ENCODE peak calls at places on chromosome 15, in five cellular contexts. One of them, this sample, is unnamed.

GRCh38 chr15:86164222-86164898 is 84.7 kb downstream of the AGBL1 start:
- DNase-seq in esophagus muscularis mucosa: peak
- DNase-seq in right lobe of liver: no peak
- DNase-seq in esophagus squamous epithelium: no peak
- DNase-seq in HCT116: no peak
- DNase-seq in this sample: no peak

GRCh38 chr15:100903191-100903590 is 16.0 kb upstream of the LRRK1 start:
- DNase-seq in right lobe of liver: no peak
- DNase-seq in esophagus squamous epithelium: no peak
- DNase-seq in HCT116: no peak
- DNase-seq in esophagus muscularis mucosa: no peak
- DNase-seq in this sample: peak

GRCh38 chr15:51380999-51381806 is 39.7 kb downstream of the GLDN start:
- DNase-seq in esophagus muscularis mucosa: no peak
- DNase-seq in right lobe of liver: no peak
- DNase-seq in esophagus squamous epithelium: no peak
- DNase-seq in HCT116: peak
- DNase-seq in this sample: peak

GRCh38 chr15:79046691-79047404 is 43.7 kb downstream of the RASGRF1 start:
- DNase-seq in HCT116: no peak
- DNase-seq in right lobe of liver: no peak
- DNase-seq in esophagus muscularis mucosa: no peak
- DNase-seq in esophagus squamous epithelium: no peak
- DNase-seq in this sample: no peak

GRCh38 chr15:47718474-47719440 is 1.5 kb downstream of the SEMA6D start:
- DNase-seq in esophagus squamous epithelium: no peak
- DNase-seq in right lobe of liver: no peak
- DNase-seq in esophagus muscularis mucosa: no peak
- DNase-seq in HCT116: no peak
- DNase-seq in this sample: no peak

GRCh38 chr15:36156855-36157521 is 422.4 kb upstream of the CDIN1 start:
- DNase-seq in right lobe of liver: no peak
- DNase-seq in HCT116: no peak
- DNase-seq in esophagus squamous epithelium: no peak
- DNase-seq in esophagus muscularis mucosa: no peak
- DNase-seq in this sample: peak

GRCh38 chr15:98760112-98760826 is 111.9 kb downstream of the IGF1R start:
- DNase-seq in HCT116: no peak
- DNase-seq in esophagus muscularis mucosa: no peak
- DNase-seq in esophagus squamous epithelium: no peak
- DNase-seq in right lobe of liver: no peak
- DNase-seq in this sample: no peak

GRCh38 chr15:61834076-61834697 is 226.1 kb downstream of the VPS13C start:
- DNase-seq in esophagus muscularis mucosa: peak
- DNase-seq in right lobe of liver: peak
- DNase-seq in HCT116: peak
- DNase-seq in esophagus squamous epithelium: no peak
- DNase-seq in this sample: peak

GRCh38 chr15:48547305-48547704 is 98.2 kb downstream of the FBN1 start:
- DNase-seq in HCT116: no peak
- DNase-seq in esophagus muscularis mucosa: no peak
- DNase-seq in right lobe of liver: no peak
- DNase-seq in esophagus squamous epithelium: no peak
- DNase-seq in this sample: no peak

GRCh38 chr15:67117356-67117755 is 52.0 kb downstream of the SMAD3 start:
- DNase-seq in esophagus muscularis mucosa: no peak
- DNase-seq in right lobe of liver: no peak
- DNase-seq in esophagus squamous epithelium: no peak
- DNase-seq in HCT116: no peak
- DNase-seq in this sample: no peak

GRCh38 chr15:89912674-89913396 is at the start of gene ARPIN:
- DNase-seq in right lobe of liver: peak
- DNase-seq in esophagus squamous epithelium: no peak
- DNase-seq in esophagus muscularis mucosa: no peak
- DNase-seq in HCT116: no peak
- DNase-seq in this sample: peak

GRCh38 chr15:79474252-79474651 is 42.1 kb downstream of the MINAR1 start:
- DNase-seq in right lobe of liver: no peak
- DNase-seq in esophagus muscularis mucosa: no peak
- DNase-seq in HCT116: no peak
- DNase-seq in esophagus squamous epithelium: no peak
- DNase-seq in this sample: no peak

GRCh38 chr15:91473894-91474293 is 373.8 kb downstream of the SV2B start:
- DNase-seq in HCT116: no peak
- DNase-seq in esophagus muscularis mucosa: no peak
- DNase-seq in right lobe of liver: no peak
- DNase-seq in esophagus squamous epithelium: no peak
- DNase-seq in this sample: no peak

GRCh38 chr15:90934256-90934948 is 683 bp upstream of the UNC45A start:
- DNase-seq in esophagus squamous epithelium: peak
- DNase-seq in HCT116: peak
- DNase-seq in right lobe of liver: peak
- DNase-seq in esophagus muscularis mucosa: peak
- DNase-seq in this sample: peak

GRCh38 chr15:70438776-70439175 is 324.6 kb downstream of the UACA start:
- DNase-seq in esophagus muscularis mucosa: no peak
- DNase-seq in right lobe of liver: no peak
- DNase-seq in HCT116: no peak
- DNase-seq in esophagus squamous epithelium: no peak
- DNase-seq in this sample: peak

GRCh38 chr15:66873856-66874255 is 171.8 kb downstream of the SMAD6 start:
- DNase-seq in right lobe of liver: no peak
- DNase-seq in HCT116: no peak
- DNase-seq in esophagus squamous epithelium: no peak
- DNase-seq in esophagus muscularis mucosa: peak
- DNase-seq in this sample: peak

GRCh38 chr15:71790081-71790480 is 20.3 kb upstream of the NR2E3 start:
- DNase-seq in esophagus squamous epithelium: no peak
- DNase-seq in HCT116: no peak
- DNase-seq in right lobe of liver: no peak
- DNase-seq in esophagus muscularis mucosa: no peak
- DNase-seq in this sample: peak

GRCh38 chr15:25798207-25798931 is 64.8 kb downstream of the ATP10A start:
- DNase-seq in esophagus squamous epithelium: no peak
- DNase-seq in right lobe of liver: no peak
- DNase-seq in HCT116: no peak
- DNase-seq in esophagus muscularis mucosa: peak
- DNase-seq in this sample: peak

GRCh38 chr15:82648257-82649103 is 1.3 kb upstream of the CPEB1 start:
- DNase-seq in HCT116: no peak
- DNase-seq in right lobe of liver: no peak
- DNase-seq in esophagus squamous epithelium: no peak
- DNase-seq in esophagus muscularis mucosa: no peak
- DNase-seq in this sample: no peak

GRCh38 chr15:82649226-82649999 is 2.2 kb upstream of the CPEB1 start:
- DNase-seq in right lobe of liver: no peak
- DNase-seq in esophagus squamous epithelium: no peak
- DNase-seq in esophagus muscularis mucosa: no peak
- DNase-seq in HCT116: no peak
- DNase-seq in this sample: no peak

GRCh38 chr15:82647835-82648256 is 683 bp upstream of the CPEB1 start:
- DNase-seq in right lobe of liver: no peak
- DNase-seq in esophagus muscularis mucosa: no peak
- DNase-seq in esophagus squamous epithelium: no peak
- DNase-seq in HCT116: no peak
- DNase-seq in this sample: no peak

GRCh38 chr15:82646250-82647044 is 716 bp downstream of the CPEB1 start:
- DNase-seq in right lobe of liver: no peak
- DNase-seq in esophagus squamous epithelium: no peak
- DNase-seq in esophagus muscularis mucosa: no peak
- DNase-seq in HCT116: no peak
- DNase-seq in this sample: no peak

DNA sequence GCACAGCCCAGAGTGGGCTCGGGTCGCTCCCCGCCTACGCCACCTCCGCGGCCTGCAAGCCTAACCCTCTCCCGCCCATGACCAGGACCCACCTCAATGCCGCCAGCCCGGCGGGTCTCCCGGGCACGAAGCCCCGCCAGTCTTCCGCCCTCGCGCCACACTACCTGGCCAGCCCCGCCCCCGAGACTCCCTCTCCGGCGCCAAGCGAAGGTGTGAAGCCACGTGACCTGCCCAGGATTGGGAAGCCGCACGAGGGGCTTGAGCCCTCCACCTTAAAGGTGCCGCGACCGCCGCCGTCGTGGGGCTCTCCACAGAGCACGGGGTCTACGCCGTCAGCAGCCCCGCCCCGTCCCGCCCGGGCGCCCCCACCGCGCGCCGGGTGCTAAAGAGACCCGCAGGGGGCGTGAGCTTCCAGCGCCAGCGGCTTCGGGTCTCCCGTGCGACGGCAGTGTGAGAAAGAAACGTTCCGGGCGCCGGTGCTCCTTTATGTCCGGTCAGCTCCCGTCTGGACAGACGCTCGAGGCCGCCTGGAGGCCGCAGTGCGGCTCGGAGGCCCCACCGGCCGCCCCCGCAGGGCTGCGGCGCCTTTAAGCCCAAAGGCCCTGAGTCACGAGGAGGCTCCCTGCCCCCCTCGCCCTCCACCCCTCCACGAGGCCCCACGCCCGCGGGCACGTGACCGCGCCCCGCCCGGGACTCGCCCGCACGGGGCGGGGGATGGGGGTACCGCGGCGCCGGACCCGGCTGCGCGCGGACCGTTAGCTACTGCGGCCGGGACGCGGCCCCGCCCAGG is at the start of gene CPEB1:
- DNase-seq in HCT116: no peak
- DNase-seq in esophagus squamous epithelium: no peak
- DNase-seq in right lobe of liver: no peak
- DNase-seq in esophagus muscularis mucosa: no peak
- DNase-seq in this sample: peak
- TF ChIP-seq POLR2A in HCT116: no peak
- TF ChIP-seq POLR2A in esophagus squamous epithelium: peak
- TF ChIP-seq POLR2A in right lobe of liver: no peak
- TF ChIP-seq POLR2A in esophagus muscularis mucosa: no peak
- TF ChIP-seq POLR2A in this sample: no peak

GRCh38 chr15:23686466-23687142 is 501 bp downstream of the NDN start:
- DNase-seq in right lobe of liver: no peak
- DNase-seq in HCT116: no peak
- DNase-seq in esophagus muscularis mucosa: no peak
- DNase-seq in esophagus squamous epithelium: no peak
- DNase-seq in this sample: no peak

GRCh38 chr15:23690450-23690852 is 3.3 kb upstream of the NDN start:
- DNase-seq in HCT116: no peak
- DNase-seq in esophagus squamous epithelium: no peak
- DNase-seq in right lobe of liver: no peak
- DNase-seq in esophagus muscularis mucosa: no peak
- DNase-seq in this sample: peak

GRCh38 chr15:23690015-23690414 is 2.9 kb upstream of the NDN start:
- DNase-seq in HCT116: no peak
- DNase-seq in esophagus squamous epithelium: no peak
- DNase-seq in esophagus muscularis mucosa: no peak
- DNase-seq in right lobe of liver: no peak
- DNase-seq in this sample: no peak

DNA sequence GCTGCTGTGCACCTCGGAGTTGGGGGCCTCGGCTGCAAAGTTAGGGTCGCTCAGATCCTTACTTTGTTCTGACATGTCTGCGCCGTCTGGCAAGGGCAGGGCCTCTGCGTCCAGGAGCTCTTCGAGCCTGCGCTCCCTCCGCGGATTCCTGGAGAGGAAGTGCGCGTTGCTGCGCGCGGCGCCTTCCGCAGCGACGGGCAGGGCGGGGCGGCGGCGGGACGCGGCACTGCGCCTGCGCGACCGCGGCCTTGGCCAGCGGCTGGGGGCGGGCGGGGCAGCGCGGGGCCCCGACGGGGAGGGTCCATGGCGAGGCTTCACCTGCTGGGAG is at the start of gene NDN:
- DNase-seq in esophagus muscularis mucosa: no peak
- DNase-seq in HCT116: no peak
- DNase-seq in esophagus squamous epithelium: no peak
- DNase-seq in right lobe of liver: no peak
- DNase-seq in this sample: no peak
- TF ChIP-seq POLR2A in esophagus muscularis mucosa: no peak
- TF ChIP-seq POLR2A in HCT116: no peak
- TF ChIP-seq POLR2A in esophagus squamous epithelium: peak
- TF ChIP-seq POLR2A in right lobe of liver: no peak
- TF ChIP-seq POLR2A in this sample: no peak

GRCh38 chr15:40584191-40584590 is 9.9 kb upstream of the KNL1 start:
- DNase-seq in HCT116: no peak
- DNase-seq in esophagus squamous epithelium: no peak
- DNase-seq in esophagus muscularis mucosa: no peak
- DNase-seq in right lobe of liver: no peak
- DNase-seq in this sample: no peak

GRCh38 chr15:40578892-40579291 is 9.8 kb downstream of the RPUSD2 start:
- DNase-seq in esophagus squamous epithelium: no peak
- DNase-seq in right lobe of liver: no peak
- DNase-seq in esophagus muscularis mucosa: no peak
- DNase-seq in HCT116: no peak
- DNase-seq in this sample: no peak

DNA sequence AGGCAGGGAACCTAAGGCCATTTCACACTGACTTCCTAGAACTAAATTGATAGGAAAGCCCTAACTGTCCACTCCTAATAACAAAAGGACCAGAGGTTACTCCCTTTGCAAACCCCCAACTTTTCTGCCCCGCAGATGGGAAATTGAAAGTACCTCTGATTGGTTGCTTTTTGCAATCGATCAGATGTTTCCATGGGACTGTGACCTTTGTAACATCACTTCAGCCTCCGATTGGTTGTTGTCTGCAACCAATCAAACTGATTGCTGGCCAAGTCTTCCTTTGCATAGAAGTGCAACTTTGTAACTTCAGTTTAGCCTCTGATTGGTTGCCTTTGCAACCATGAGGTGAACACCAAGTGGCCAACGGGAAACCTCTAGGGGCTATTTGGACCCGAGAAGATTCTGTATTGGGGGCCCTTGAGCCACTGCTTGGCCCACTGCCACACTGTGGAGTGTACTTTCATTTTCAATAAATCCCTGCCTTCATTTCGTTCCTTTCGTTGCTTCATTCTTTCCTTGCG is 11.3 kb upstream of the KNL1 start:
- DNase-seq in right lobe of liver: no peak
- DNase-seq in HCT116: peak
- DNase-seq in esophagus squamous epithelium: no peak
- DNase-seq in esophagus muscularis mucosa: no peak
- DNase-seq in this sample: no peak
- TF ChIP-seq POLR2A in right lobe of liver: peak
- TF ChIP-seq POLR2A in HCT116: peak
- TF ChIP-seq POLR2A in esophagus squamous epithelium: no peak
- TF ChIP-seq POLR2A in esophagus muscularis mucosa: no peak
- TF ChIP-seq POLR2A in this sample: no peak

DNA sequence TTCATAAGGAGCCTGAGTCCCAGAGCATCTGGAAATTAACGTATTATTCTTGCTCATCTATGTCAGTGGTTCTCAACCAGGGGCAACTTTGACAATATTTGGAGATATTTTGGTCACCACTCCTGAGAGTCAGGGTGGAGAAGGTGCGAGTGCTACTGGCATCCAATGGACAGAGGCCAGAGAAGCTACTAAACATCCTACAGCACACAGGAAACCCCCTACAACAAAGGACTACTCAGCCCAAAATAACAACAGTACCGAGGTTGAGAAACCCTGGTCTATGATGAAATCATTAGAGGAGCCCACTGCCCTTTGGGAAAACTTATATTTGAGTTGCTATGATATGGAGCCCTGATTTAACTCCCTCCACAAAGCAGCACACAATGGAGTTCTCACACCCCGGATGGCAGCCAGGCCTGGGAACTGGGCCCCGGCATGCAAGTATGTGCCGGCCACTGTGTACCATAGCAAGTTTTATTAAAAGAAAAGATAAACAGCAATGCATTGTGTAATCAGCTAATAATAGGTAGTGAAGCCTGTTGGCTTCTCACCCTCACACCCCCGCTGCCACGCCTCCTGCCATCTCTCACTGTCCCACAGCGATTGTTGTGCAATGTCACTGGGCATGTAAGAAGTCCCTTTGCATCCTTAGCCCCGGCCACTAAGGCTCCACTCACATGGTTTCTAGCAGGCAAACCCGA is 109.8 kb downstream of the AQP9 start:
- DNase-seq in right lobe of liver: peak
- DNase-seq in esophagus muscularis mucosa: no peak
- DNase-seq in esophagus squamous epithelium: no peak
- DNase-seq in HCT116: no peak
- DNase-seq in this sample: peak
- TF ChIP-seq POLR2A in right lobe of liver: no peak
- TF ChIP-seq POLR2A in esophagus muscularis mucosa: no peak
- TF ChIP-seq POLR2A in esophagus squamous epithelium: no peak
- TF ChIP-seq POLR2A in HCT116: no peak
- TF ChIP-seq POLR2A in this sample: no peak